ENCODE peak calls at places on chromosomes 3 and 15, in seven cellular contexts. G is naive B cell; W is anterior cingulate cortex; Q is B cell; L is stimulated activated CD4-positive, alpha-beta T cell treated with anti-CD3 and anti-CD28 coated beads, Interleukin-4, amount 100 ng/mL, for 24 hours; O is Daoy; B is occipital lobe. H is an unnamed sample.

GRCh38 chr15:57017024-57017423 is 98.6 kb downstream of the TCF12 start:
- DNase-seq in G (no peak), W (no peak), Q (peak), L (no peak), O (no peak), B (no peak), H (no peak)

GRCh38 chr3:11510001-11510760 is 133.5 kb downstream of the VGLL4 start:
- DNase-seq in G (no peak), W (no peak), Q (no peak), L (no peak), O (no peak), B (peak), H (no peak)

GRCh38 chr3:153138267-153139210 is 23.5 kb upstream of the RAP2B start:
- DNase-seq in G (no peak), W (no peak), Q (no peak), L (peak), O (peak), B (no peak), H (peak)

GRCh38 chr3:31800436-31800835 is 180.6 kb downstream of the OSBPL10 start:
- DNase-seq in G (no peak), W (no peak), Q (no peak), L (no peak), O (no peak), B (no peak), H (no peak)

GRCh38 chr15:101051291-101052030 is 132.3 kb downstream of the LRRK1 start:
- DNase-seq in G (no peak), W (no peak), Q (no peak), L (no peak), O (no peak), B (no peak), H (no peak)

GRCh38 chr15:31325432-31325975 is 1.1 kb upstream of the KLF13 start:
- DNase-seq in G (peak), W (peak), Q (peak), L (peak), O (no peak), B (no peak), H (no peak)

GRCh38 chr15:62163847-62164499 is 1.1 kb downstream of the C2CD4B start:
- DNase-seq in G (no peak), W (no peak), Q (no peak), L (no peak), O (peak), B (no peak), H (no peak)

GRCh38 chr15:39501366-39501765 is 79.5 kb upstream of the THBS1 start:
- DNase-seq in G (no peak), W (no peak), Q (no peak), L (no peak), O (peak), B (no peak), H (no peak)

GRCh38 chr15:82043726-82044372 is 2.0 kb downstream of the MEX3B start:
- DNase-seq in G (no peak), W (no peak), Q (no peak), L (no peak), O (no peak), B (no peak), H (no peak)